ENCODE peak calls at places on chromosomes 11 and 22, in four cellular contexts. V is H1, G is H9, Y is IMR-90. E is an unnamed sample.

GRCh38 chr22:38172489-38173155 is 9.0 kb downstream of the PLA2G6 start:
- DNase-seq in G (no peak), Y (peak), V (no peak), E (no peak)

GRCh38 chr11:19795082-19795481 is 82.4 kb downstream of the NAV2 start:
- DNase-seq in V (no peak), G (no peak), Y (no peak), E (no peak)

GRCh38 chr11:33500865-33501479 is 199.7 kb downstream of the C11orf91 start:
- DNase-seq in G (no peak), V (no peak), Y (peak), E (peak)

GRCh38 chr11:7520981-7521487 is 7.2 kb downstream of the PPFIBP2 start:
- DNase-seq in Y (no peak), G (no peak), V (no peak), E (no peak)

GRCh38 chr11:84865791-84866535 is 761.2 kb downstream of the DLG2 start:
- DNase-seq in G (no peak), Y (no peak), V (no peak), E (peak)

GRCh38 chr11:117565709-117566108 is 231.3 kb downstream of the DSCAML1 start:
- DNase-seq in V (no peak), G (peak), Y (no peak), E (peak)

GRCh38 chr11:16999116-16999515 is 15.1 kb downstream of the PLEKHA7 start:
- DNase-seq in G (no peak), Y (no peak), V (no peak), E (no peak)

GRCh38 chr11:64500176-64501013 is 90.6 kb upstream of the SLC22A12 start:
- DNase-seq in V (no peak), Y (no peak), G (no peak), E (no peak)

GRCh38 chr22:40021401-40022000 is 26.7 kb downstream of the FAM83F start:
- DNase-seq in G (no peak), Y (no peak), V (no peak), E (no peak)

GRCh38 chr11:134587345-134587744 is 175.3 kb upstream of the B3GAT1 start:
- DNase-seq in G (peak), Y (no peak), V (peak), E (no peak)

GRCh38 chr11:134584001-134584561 is 172.0 kb upstream of the B3GAT1 start:
- DNase-seq in Y (no peak), G (peak), V (peak), E (no peak)

GRCh38 chr11:134584706-134585445 is 172.8 kb upstream of the B3GAT1 start:
- DNase-seq in G (peak), Y (no peak), V (peak), E (no peak)

GRCh38 chr11:134586726-134587125 is 174.7 kb upstream of the B3GAT1 start:
- DNase-seq in V (peak), G (peak), Y (no peak), E (no peak)

GRCh38 chr11:134585666-134586285 is 173.7 kb upstream of the B3GAT1 start:
- DNase-seq in Y (no peak), V (peak), G (peak), E (no peak)
- H2AK5ac ChIP-seq in Y (no peak), V (no peak), G (no peak), E (no peak)

GRCh38 chr11:1574256-1575242 is 2.5 kb upstream of the DUSP8 start:
- DNase-seq in Y (peak), V (peak), G (peak), E (no peak)
- H4K5ac ChIP-seq in Y (no peak), V (no peak), G (no peak), E (no peak)

DNA sequence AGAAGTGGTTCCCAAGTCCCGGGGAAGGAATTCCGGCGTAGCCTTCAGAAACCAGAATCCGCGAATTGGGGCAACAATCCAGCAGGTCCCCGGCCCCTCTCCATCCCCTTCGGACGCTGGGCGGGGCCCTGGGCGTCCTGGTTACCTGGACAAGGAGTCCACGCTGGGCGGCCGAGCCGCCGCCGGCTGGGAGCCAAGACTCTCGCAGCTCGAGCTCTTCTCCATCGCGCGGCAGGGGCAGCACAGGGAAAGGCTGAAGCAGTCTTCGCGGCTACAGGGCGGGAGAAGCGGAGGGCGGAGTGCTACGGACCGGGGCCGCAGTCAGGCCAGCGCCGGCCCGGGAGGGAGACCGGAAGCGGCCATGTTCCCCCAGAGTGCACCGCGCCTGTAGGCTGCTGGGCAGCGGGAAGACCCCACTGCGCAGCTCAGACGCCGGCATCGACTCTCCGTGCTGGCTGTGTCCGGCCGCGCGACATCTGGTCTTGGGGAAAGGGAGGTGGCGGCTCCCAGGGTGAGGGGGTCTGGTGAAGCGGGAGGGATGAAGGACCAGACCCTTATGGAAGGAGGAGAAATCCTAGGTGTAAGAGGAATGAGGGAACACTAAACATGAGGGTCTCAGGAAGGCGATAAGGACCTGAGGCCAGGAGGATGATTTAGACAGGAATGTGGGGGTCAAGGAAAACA is at the start of gene MTMR2:
- DNase-seq in G (peak), Y (peak), V (peak), E (peak)
- H2AK5ac ChIP-seq in G (no peak), Y (peak), V (peak), E (no peak)

GRCh38 chr11:18239655-18240054 is 3.1 kb upstream of the SAA4 start:
- DNase-seq in Y (no peak), G (no peak), V (no peak), E (no peak)
- H4K5ac ChIP-seq in Y (no peak), G (no peak), V (no peak), E (no peak)

DNA sequence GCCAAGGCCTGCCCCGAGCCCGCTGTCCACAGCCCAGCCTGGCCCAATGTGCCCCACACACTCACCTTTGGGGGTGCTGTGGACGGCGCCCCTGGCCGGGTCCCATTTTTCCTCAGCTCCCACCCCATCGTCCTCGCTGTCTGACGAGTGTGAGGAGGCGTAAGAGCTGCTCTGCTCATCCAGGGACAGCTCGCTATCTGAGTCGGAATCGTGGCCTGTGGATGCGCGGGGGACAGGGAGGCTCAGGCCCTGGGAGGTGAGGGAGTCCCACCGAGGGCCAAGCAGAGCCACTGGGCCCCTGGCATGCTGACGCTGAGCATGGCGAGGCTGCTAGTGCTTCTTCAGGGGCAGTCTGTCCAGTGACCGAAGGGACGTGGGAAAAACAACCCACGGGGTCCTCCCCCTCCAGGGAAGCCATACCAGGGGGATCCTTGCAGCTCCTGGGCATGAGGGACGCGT is 29.7 kb downstream of the TRMU start:
- DNase-seq in G (no peak), Y (no peak), V (no peak), E (no peak)
- H2AK5ac ChIP-seq in G (no peak), Y (no peak), V (no peak), E (no peak)